ENCODE peak calls at places on chromosomes 3 and 15, in nine cellular contexts. X is KG1; S is breast epithelium; B is CD8-positive, alpha-beta memory T cell; T is naive thymus-derived CD8-positive, alpha-beta T cell; J is left lung; I is GM12892; U is esophagus squamous epithelium; O is tibial artery. F is an unnamed sample.
A peak's percentile ranks its signal among the peaks of the same experiment; 100 is the strongest.

GRCh38 chr3:61663728-61664492 is 102.5 kb downstream of the PTPRG start:
- DNase-seq in X (no peak), J (no peak), B (no peak), S (no peak), T (no peak), O (no peak), U (no peak), I (no peak), F (no peak)

GRCh38 chr3:154142608-154143007 is 21.4 kb downstream of the ARHGEF26 start:
- DNase-seq in I (no peak), J (no peak), O (no peak), S (no peak), T (no peak), X (no peak), U (no peak), B (no peak), F (no peak)

GRCh38 chr3:195860456-195860855 is 47.9 kb downstream of the TNK2 start:
- DNase-seq in T (no peak), X (no peak), I (no peak), U (no peak), B (no peak), J (no peak), O (no peak), S (no peak), F (no peak)

GRCh38 chr3:12303532-12303931 is 14.7 kb downstream of the PPARG start:
- DNase-seq in J (no peak), S (no peak), T (no peak), X (no peak), B (no peak), U (no peak), O (no peak), I (no peak), F (no peak)

GRCh38 chr3:186277268-186277909 is 84.6 kb downstream of the DGKG start:
- DNase-seq in X (no peak), I (no peak), O (no peak), J (no peak), S (no peak), U (no peak), B (no peak), T (no peak), F (no peak)

GRCh38 chr3:138898301-138898700 is 48.6 kb downstream of the FOXL2 start:
- DNase-seq in X (no peak), B (no peak), S (no peak), U (no peak), O (no peak), J (no peak), T (no peak), I (no peak), F (no peak)

GRCh38 chr15:69974321-69974720 is 123.4 kb downstream of the TLE3 start:
- DNase-seq in J (no peak), S (no peak), B (no peak), U (no peak), I (no peak), T (no peak), O (no peak), X (no peak), F (no peak)

GRCh38 chr15:90063733-90064247 is 38.5 kb downstream of the IDH2 start:
- DNase-seq in B (no peak), I (no peak), X (peak; percentile 60), O (no peak), T (no peak), J (peak; percentile 86), S (no peak), U (no peak), F (no peak)

GRCh38 chr3:148218222-148218621 is 479.5 kb upstream of the AGTR1 start:
- DNase-seq in T (no peak), J (no peak), B (no peak), X (no peak), I (no peak), S (no peak), U (no peak), O (peak; percentile 65), F (no peak)

GRCh38 chr3:169939751-169940150 is 26.9 kb upstream of the SEC62 start:
- DNase-seq in J (no peak), T (no peak), U (no peak), S (no peak), B (no peak), X (no peak), O (no peak), I (no peak), F (no peak)

GRCh38 chr3:17040322-17040721 is 155.6 kb downstream of the PLCL2 start:
- DNase-seq in U (no peak), T (no peak), B (no peak), X (no peak), S (no peak), I (no peak), J (no peak), O (no peak), F (no peak)

GRCh38 chr15:25900901-25901300 is 37.8 kb upstream of the ATP10A start:
- DNase-seq in T (no peak), U (no peak), J (no peak), I (no peak), X (no peak), B (no peak), O (no peak), S (no peak), F (no peak)

GRCh38 chr3:142211034-142211433 is 14.4 kb downstream of the GK5 start:
- DNase-seq in U (no peak), B (no peak), X (no peak), O (no peak), T (no peak), S (no peak), I (no peak), J (no peak), F (no peak)

GRCh38 chr3:32552013-32552412 is 18.6 kb downstream of the DYNC1LI1 start:
- DNase-seq in J (no peak), I (no peak), X (no peak), S (no peak), U (no peak), B (no peak), T (no peak), O (no peak), F (no peak)

GRCh38 chr15:75483106-75483505 is 31.6 kb upstream of the SIN3A start:
- DNase-seq in J (no peak), X (no peak), T (no peak), U (no peak), B (no peak), S (no peak), I (no peak), O (no peak), F (no peak)

GRCh38 chr3:82082796-82083195 is 321.4 kb upstream of the GBE1 start:
- DNase-seq in U (no peak), J (no peak), O (no peak), B (no peak), T (no peak), I (no peak), X (no peak), S (no peak), F (no peak)

GRCh38 chr15:91223902-91224301 is 123.8 kb downstream of the SV2B start:
- DNase-seq in T (no peak), S (no peak), B (no peak), J (no peak), I (no peak), O (no peak), X (no peak), U (no peak), F (no peak)

GRCh38 chr15:79299836-79300235 is 11.1 kb upstream of the TMED3 start:
- DNase-seq in I (no peak), B (no peak), T (no peak), U (no peak), J (no peak), O (no peak), X (no peak), S (no peak), F (no peak)

GRCh38 chr3:170467007-170467406 is 48.3 kb downstream of the CLDN11 start:
- DNase-seq in S (no peak), B (no peak), X (no peak), T (no peak), I (no peak), U (no peak), J (no peak), O (no peak), F (no peak)

GRCh38 chr3:100269410-100270217 is 8.8 kb downstream of the TBC1D23 start:
- DNase-seq in B (no peak), S (no peak), T (no peak), O (no peak), I (no peak), U (no peak), X (no peak), J (no peak), F (no peak)

GRCh38 chr15:64019764-64020163 is 26.5 kb downstream of the DAPK2 start:
- DNase-seq in U (no peak), X (no peak), J (peak; percentile 67), I (no peak), S (peak; percentile 60), T (no peak), B (no peak), O (no peak), F (no peak)

GRCh38 chr15:64667736-64668161 is 107.6 kb downstream of the RBPMS2 start:
- DNase-seq in I (no peak), S (no peak), J (no peak), T (no peak), B (no peak), O (no peak), X (no peak), U (no peak), F (no peak)

GRCh38 chr3:99410789-99411311 is 227.5 kb upstream of the COL8A1 start:
- DNase-seq in B (no peak), I (no peak), O (no peak), T (no peak), U (no peak), S (no peak), J (no peak), X (no peak), F (no peak)

GRCh38 chr15:88648357-88649214 is 9.8 kb downstream of the ISG20 start:
- DNase-seq in S (no peak), I (no peak), X (no peak), U (no peak), J (no peak), O (peak; percentile 41), B (no peak), T (no peak), F (no peak)

GRCh38 chr15:76164602-76165001 is 104.8 kb downstream of the TMEM266 start:
- DNase-seq in B (no peak), U (no peak), J (no peak), S (no peak), O (no peak), I (no peak), T (no peak), X (no peak), F (no peak)

GRCh38 chr15:80026310-80026709 is 33.2 kb upstream of the ZFAND6 start:
- DNase-seq in S (no peak), X (no peak), B (no peak), O (no peak), T (no peak), J (no peak), I (no peak), U (no peak), F (no peak)

GRCh38 chr15:93302080-93302765 is 213.2 kb upstream of the RGMA start:
- DNase-seq in U (no peak), X (no peak), S (no peak), J (no peak), B (no peak), O (no peak), I (no peak), T (no peak), F (no peak)

GRCh38 chr15:55835866-55836265 is 92.9 kb upstream of the PRTG start:
- DNase-seq in O (no peak), S (no peak), I (no peak), T (no peak), U (no peak), X (no peak), J (no peak), B (no peak), F (no peak)

GRCh38 chr3:111012388-111013248 is 59.0 kb upstream of the NECTIN3 start:
- DNase-seq in O (no peak), X (no peak), T (no peak), J (no peak), I (no peak), U (no peak), B (no peak), S (no peak), F (no peak)

GRCh38 chr3:53224026-53224425 is 31.8 kb downstream of the TKT start:
- DNase-seq in S (no peak), U (no peak), T (no peak), B (no peak), X (no peak), O (no peak), J (no peak), I (no peak), F (no peak)

GRCh38 chr3:188220988-188221818 is 67.2 kb downstream of the LPP start:
- DNase-seq in I (no peak), O (peak; percentile 88), J (no peak), T (no peak), U (no peak), S (no peak), X (no peak), B (no peak), F (no peak)